ENCODE peak calls at places on chromosomes 16 and 17, in eight cellular contexts. H is neuronal stem cell; R is AG20443; L is activated CD4-positive, alpha-beta T cell treated with anti-CD3 and anti-CD28 coated beads for 24 hours; N is AG04450; O is RPMI7951; F is activated effector memory CD4-positive, alpha-beta T cell treated with anti-CD3 and anti-CD28 coated beads, Interleukin-2, amount 50 U/mL, for 16 hours; A is LHCN-M2. V is an unnamed sample.

GRCh38 chr17:31068291-31068690 is 26.5 kb upstream of the NF1 start:
- DNase-seq in H (no peak), R (no peak), L (peak; percentile 46), N (no peak), O (peak; percentile 66), F (peak; percentile 78), A (peak; percentile 51), V (no peak)

GRCh38 chr17:79006001-79006400 is 3.6 kb downstream of the CANT1 start:
- DNase-seq in H (no peak), R (no peak), L (no peak), N (no peak), O (no peak), F (no peak), A (no peak), V (no peak)

GRCh38 chr17:63800783-63801182 is 26.4 kb upstream of the PSMC5 start:
- DNase-seq in H (no peak), R (no peak), L (no peak), N (no peak), O (no peak), F (no peak), A (no peak), V (no peak)

GRCh38 chr17:70139449-70139993 is 29.8 kb upstream of the KCNJ2 start:
- DNase-seq in H (no peak), R (no peak), L (no peak), N (no peak), O (no peak), F (no peak), A (no peak), V (no peak)

GRCh38 chr17:61836266-61837174 is 26.8 kb downstream of the BRIP1 start:
- DNase-seq in H (no peak), R (no peak), L (no peak), N (no peak), O (no peak), F (no peak), A (no peak), V (no peak)

GRCh38 chr17:21500064-21500463 is 123.9 kb downstream of the KCNJ12 start:
- DNase-seq in H (no peak), R (no peak), L (no peak), N (no peak), O (no peak), F (no peak), A (no peak), V (no peak)

GRCh38 chr16:1331712-1332617 is 1.5 kb upstream of the BAIAP3 start:
- DNase-seq in H (no peak), R (peak; percentile 58), L (no peak), N (no peak), O (peak; percentile 49), F (peak; percentile 82), A (peak; percentile 75), V (peak; percentile 11)

GRCh38 chr16:88497561-88498420 is 44.7 kb downstream of the ZFPM1 start:
- DNase-seq in H (no peak), R (no peak), L (no peak), N (no peak), O (no peak), F (no peak), A (no peak), V (no peak)

GRCh38 chr16:2190659-2191445 is 5.6 kb downstream of the CASKIN1 start:
- DNase-seq in H (no peak), R (no peak), L (no peak), N (no peak), O (no peak), F (no peak), A (no peak), V (no peak)

GRCh38 chr16:84368327-84368996 is at the start of gene ATP2C2:
- DNase-seq in H (no peak), R (no peak), L (no peak), N (no peak), O (no peak), F (no peak), A (no peak), V (no peak)

GRCh38 chr17:65365209-65365608 is 196.2 kb downstream of the AXIN2 start:
- DNase-seq in H (no peak), R (no peak), L (no peak), N (no peak), O (no peak), F (no peak), A (no peak), V (no peak)

GRCh38 chr16:52676951-52677350 is 130.0 kb upstream of the TOX3 start:
- DNase-seq in H (no peak), R (no peak), L (no peak), N (no peak), O (no peak), F (no peak), A (no peak), V (no peak)

GRCh38 chr17:40015005-40015997 is at the start of gene CSF3:
- DNase-seq in H (no peak), R (no peak), L (no peak), N (no peak), O (no peak), F (no peak), A (peak; percentile 69), V (no peak)

GRCh38 chr16:66326995-66327513 is 39.4 kb upstream of the CDH5 start:
- DNase-seq in H (no peak), R (no peak), L (no peak), N (no peak), O (no peak), F (no peak), A (no peak), V (no peak)

GRCh38 chr16:30675133-30675532 is 16.9 kb downstream of the FBRS start:
- DNase-seq in H (no peak), R (no peak), L (no peak), N (no peak), O (no peak), F (no peak), A (no peak), V (no peak)

GRCh38 chr16:27499659-27500055 is 50.1 kb downstream of the GTF3C1 start:
- DNase-seq in H (no peak), R (no peak), L (no peak), N (no peak), O (no peak), F (no peak), A (no peak), V (no peak)

GRCh38 chr16:1771072-1771863 is at the start of gene NME3:
- DNase-seq in H (peak; percentile 48), R (peak; percentile 92), L (peak; percentile 69), N (no peak), O (peak; percentile 61), F (peak; percentile 93), A (peak; percentile 63), V (no peak)

GRCh38 chr16:1610841-1611653 is 825 bp downstream of the IFT140 start:
- DNase-seq in H (peak; percentile 6), R (no peak), L (no peak), N (no peak), O (no peak), F (peak; percentile 67), A (no peak), V (no peak)

GRCh38 chr16:57916735-57917450 is 54.0 kb downstream of the CNGB1 start:
- DNase-seq in H (no peak), R (no peak), L (no peak), N (no peak), O (peak; percentile 42), F (no peak), A (no peak), V (no peak)

GRCh38 chr17:67068999-67069398 is 24.6 kb downstream of the CACNG1 start:
- DNase-seq in H (no peak), R (no peak), L (no peak), N (no peak), O (no peak), F (no peak), A (no peak), V (no peak)

GRCh38 chr16:73214825-73215481 is 167.0 kb upstream of the ZFHX3 start:
- DNase-seq in H (no peak), R (peak; percentile 77), L (no peak), N (peak; percentile 65), O (peak; percentile 40), F (no peak), A (peak; percentile 58), V (peak; percentile 86)